ENCODE peak calls at places on chromosomes 12 and 14, in four cellular contexts. X is A549, Y is K562, S is HCT116. N is an unnamed sample.

GRCh38 chr12:106084048-106084671 is 54.6 kb downstream of the NUAK1 start:
- DNase-seq in Y (no peak), S (peak; percentile 40), X (peak; percentile 57), N (peak; percentile 88)

GRCh38 chr12:45707241-45707857 is 22.2 kb upstream of the ARID2 start:
- DNase-seq in Y (no peak), S (no peak), X (no peak), N (no peak)

GRCh38 chr12:92365333-92365732 is 219.7 kb upstream of the BTG1 start:
- DNase-seq in X (no peak), S (no peak), Y (no peak), N (no peak)

GRCh38 chr12:107355004-107355565 is 261.7 kb upstream of the CRY1 start:
- DNase-seq in X (no peak), Y (no peak), S (no peak), N (no peak)

GRCh38 chr14:68396411-68396930 is 396.4 kb downstream of the ZFP36L1 start:
- DNase-seq in X (no peak), Y (no peak), S (no peak), N (no peak)

GRCh38 chr12:55929306-55929791 is 1.6 kb upstream of the DGKA start:
- DNase-seq in S (no peak), Y (no peak), X (no peak), N (no peak)

GRCh38 chr12:54981796-54982195 is 2.8 kb downstream of the TESPA1 start:
- DNase-seq in S (no peak), X (no peak), Y (no peak), N (no peak)

GRCh38 chr12:12807970-12808702 is 5.0 kb upstream of the DDX47 start:
- DNase-seq in X (no peak), S (no peak), Y (no peak), N (peak; percentile 71)

GRCh38 chr14:31059152-31059924 is 33.2 kb upstream of the STRN3 start:
- DNase-seq in X (no peak), S (no peak), Y (peak; percentile 72), N (peak; percentile 87)

GRCh38 chr12:9925746-9926393 is 6.3 kb downstream of the CLEC2A start:
- DNase-seq in S (peak; percentile 24), Y (no peak), X (peak; percentile 18), N (peak; percentile 41)

GRCh38 chr12:48991247-48992050 is 7.7 kb downstream of the DDN start:
- DNase-seq in S (no peak), Y (no peak), X (no peak), N (no peak)

GRCh38 chr12:7114008-7114407 is 5.0 kb upstream of the C1RL start:
- DNase-seq in S (no peak), X (no peak), Y (no peak), N (no peak)

GRCh38 chr12:26027401-26027800 is 68.9 kb downstream of the RASSF8 start:
- DNase-seq in S (no peak), Y (no peak), X (no peak), N (no peak)

GRCh38 chr12:26031318-26031717 is 72.8 kb downstream of the RASSF8 start:
- DNase-seq in Y (no peak), X (no peak), S (no peak), N (no peak)

GRCh38 chr12:26030371-26030770 is 71.9 kb downstream of the RASSF8 start:
- DNase-seq in X (no peak), S (no peak), Y (no peak), N (no peak)

GRCh38 chr12:26029741-26030033 is 71.2 kb downstream of the RASSF8 start:
- DNase-seq in S (no peak), X (no peak), Y (no peak), N (peak; percentile 30)

DNA sequence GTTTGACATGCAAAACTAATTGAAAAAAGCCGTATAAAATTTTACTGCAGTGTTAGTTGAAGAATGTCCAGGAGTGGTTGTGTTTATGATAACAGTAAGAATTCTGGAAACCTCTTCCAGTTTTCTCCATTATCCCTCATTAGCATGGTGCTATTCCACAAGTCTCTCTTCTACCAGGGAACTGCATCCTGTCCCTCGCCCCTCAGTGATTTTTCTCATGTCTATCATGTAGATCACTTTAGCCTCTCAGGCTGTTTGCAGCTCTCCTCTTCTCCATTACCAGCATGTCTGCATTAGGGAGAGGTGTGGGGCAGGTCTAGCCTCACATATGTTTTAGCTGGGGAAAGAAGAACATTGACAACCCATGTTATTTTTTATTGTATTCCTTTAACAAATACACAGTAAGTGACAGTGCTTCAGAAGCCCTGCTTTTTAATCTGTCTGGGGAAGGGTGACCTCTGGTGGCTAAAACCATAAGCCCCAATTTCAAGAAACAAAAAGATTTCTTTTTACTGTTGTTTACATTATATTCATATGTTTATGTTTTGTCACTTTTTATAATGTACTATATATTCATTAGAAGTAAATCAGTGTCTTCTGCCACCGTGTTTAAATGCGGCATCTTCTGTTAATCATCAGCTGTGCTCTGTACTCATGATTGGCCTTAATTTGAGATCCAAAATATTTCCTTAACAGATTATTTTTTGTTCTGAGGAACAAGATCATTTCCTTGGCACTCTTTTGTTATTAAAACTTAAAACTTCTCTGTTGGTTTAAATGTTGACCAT is 70.7 kb downstream of the RASSF8 start:
- DNase-seq in S (peak; percentile 40), X (peak; percentile 37), Y (peak; percentile 21), N (peak; percentile 67)
- TF ChIP-seq RAD21 in S (peak; percentile 78), X (peak; percentile 86), Y (peak; percentile 84), N (peak; percentile 82)

DNA sequence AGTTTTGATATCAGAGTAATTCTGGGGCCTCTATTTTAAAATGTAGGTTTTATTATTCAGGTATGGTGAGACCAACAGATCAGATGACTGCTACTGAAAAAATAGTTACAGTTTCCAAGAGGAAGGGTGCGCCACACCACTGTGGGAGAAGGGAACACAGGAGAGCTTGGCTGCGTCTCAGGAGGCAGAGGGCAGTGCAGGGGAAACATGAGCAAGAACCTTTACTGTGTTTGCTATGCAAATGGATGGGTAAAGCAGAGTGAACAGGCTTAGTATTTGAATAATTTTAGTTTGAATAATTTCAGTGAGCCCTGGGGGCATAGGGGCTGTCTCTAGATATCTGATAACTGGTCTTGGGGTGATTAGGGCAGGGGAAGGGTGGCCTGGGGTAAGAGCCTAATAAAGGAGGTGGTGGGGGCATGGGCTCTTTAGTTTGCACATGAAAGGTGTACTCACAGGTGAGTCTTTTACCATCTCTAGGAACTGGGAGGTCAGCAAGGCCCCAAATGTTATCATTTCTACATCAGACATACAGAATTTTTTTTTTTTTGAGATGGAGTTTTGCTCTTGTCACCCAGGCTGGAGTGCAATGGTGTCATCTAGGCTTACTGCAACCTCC is 196.8 kb upstream of the NEDD1 start:
- DNase-seq in X (no peak), Y (no peak), S (no peak), N (no peak)
- TF ChIP-seq RAD21 in X (peak; percentile 43), Y (no peak), S (peak; percentile 15), N (no peak)

DNA sequence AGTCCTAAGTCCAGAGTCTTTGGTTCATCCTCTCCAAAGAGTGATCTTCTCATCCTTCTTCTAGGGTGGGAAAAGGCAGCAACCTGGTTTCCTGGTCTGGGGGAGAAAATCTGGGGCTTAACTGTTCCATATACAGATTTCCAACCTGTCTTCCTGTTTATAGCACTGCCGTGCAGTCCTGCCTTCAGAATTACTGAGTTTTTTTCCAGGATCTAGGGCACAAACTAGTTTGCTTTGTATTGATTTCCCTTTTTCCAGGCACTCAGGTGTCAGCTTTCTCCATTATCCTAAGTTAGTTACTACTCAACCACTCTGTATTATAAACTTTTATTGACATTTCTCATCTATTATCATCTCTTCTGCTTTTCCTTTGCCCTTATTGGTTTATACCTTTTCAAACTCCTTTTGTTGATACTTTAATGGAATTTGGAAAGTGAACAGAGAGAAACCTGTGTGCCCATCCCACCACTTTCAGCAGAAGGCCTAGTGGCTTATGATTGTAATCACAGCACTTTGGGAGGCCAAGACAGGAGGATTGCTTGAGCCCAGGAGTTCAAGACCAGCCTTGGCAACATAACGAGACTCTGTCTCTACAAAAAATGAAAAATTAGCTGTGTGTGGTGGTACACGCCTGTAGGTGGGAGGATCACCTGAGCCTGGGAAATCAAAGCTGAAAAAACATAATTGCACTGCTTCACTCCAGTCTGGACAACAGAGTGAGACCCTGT is 4.1 kb upstream of the LYZ start:
- DNase-seq in X (no peak), S (no peak), Y (no peak), N (no peak)
- TF ChIP-seq RAD21 in X (no peak), S (no peak), Y (no peak), N (no peak)

GRCh38 chr12:1474059-1474537 is 120.3 kb downstream of the FBXL14 start:
- DNase-seq in S (peak; percentile 65), Y (no peak), X (peak; percentile 12), N (peak; percentile 99)
- TF ChIP-seq RAD21 in S (no peak), Y (no peak), X (no peak), N (peak; percentile 39)

N was measured in IMR-90.